ENCODE peak calls at places on chromosomes 4 and X, in five cellular contexts. W is transverse colon, J is IMR-90, D is right lobe of liver, Z is fibroblast of lung. F is an unnamed sample.

GRCh38 chr4:15714616-15715015 is 11.8 kb downstream of the BST1 start:
- DNase-seq in W (no peak), J (peak; percentile 42), D (no peak), Z (peak; percentile 80), F (no peak)

GRCh38 chr4:136751530-136751929 is 780.8 kb downstream of the PCDH18 start:
- DNase-seq in W (no peak), J (peak; percentile 19), D (no peak), Z (no peak), F (no peak)

GRCh38 chr4:81207793-81208192 is 7.2 kb downstream of the PRKG2 start:
- DNase-seq in W (no peak), J (peak; percentile 89), D (no peak), Z (peak; percentile 59), F (no peak)

GRCh38 chrX:151982217-151982616 is 7.7 kb upstream of the GABRE start:
- DNase-seq in W (no peak), J (peak; percentile 36), D (no peak), Z (peak; percentile 92), F (no peak)

GRCh38 chrX:110056419-110056818 is 53.5 kb downstream of the TMEM164 start:
- DNase-seq in W (no peak), J (no peak), D (no peak), Z (no peak), F (no peak)

GRCh38 chr4:118736867-118737266 is 51.7 kb downstream of the METTL14 start:
- DNase-seq in W (no peak), J (no peak), D (no peak), Z (no peak), F (no peak)

GRCh38 chr4:89257376-89257775 is 50.2 kb downstream of the GPRIN3 start:
- DNase-seq in W (no peak), J (no peak), D (no peak), Z (no peak), F (no peak)

GRCh38 chr4:158778712-158779111 is 9.9 kb downstream of the FNIP2 start:
- DNase-seq in W (peak; percentile 56), J (no peak), D (no peak), Z (peak; percentile 58), F (peak; percentile 57)

GRCh38 chrX:69264134-69264533 is 98.9 kb upstream of the PJA1 start:
- DNase-seq in W (no peak), J (no peak), D (no peak), Z (no peak), F (no peak)

GRCh38 chrX:150184487-150184886 is 178.6 kb upstream of the MAMLD1 start:
- DNase-seq in W (no peak), J (peak; percentile 36), D (no peak), Z (peak; percentile 43), F (no peak)

GRCh38 chrX:20418379-20418778 is 151.7 kb upstream of the RPS6KA3 start:
- DNase-seq in W (no peak), J (no peak), D (no peak), Z (no peak), F (no peak)

GRCh38 chr4:185304944-185305690 is 90.6 kb downstream of the LRP2BP start:
- DNase-seq in W (peak; percentile 16), J (peak; percentile 25), D (no peak), Z (peak; percentile 39), F (no peak)

GRCh38 chr4:8547108-8547911 is 32.9 kb upstream of the GPR78 start:
- DNase-seq in W (no peak), J (peak; percentile 51), D (no peak), Z (peak; percentile 67), F (no peak)

GRCh38 chr4:149194061-149194460 is 621.6 kb downstream of the IQCM start:
- DNase-seq in W (no peak), J (no peak), D (no peak), Z (no peak), F (no peak)

GRCh38 chr4:8685831-8686230 is 93.3 kb downstream of the CPZ start:
- DNase-seq in W (no peak), J (no peak), D (no peak), Z (no peak), F (no peak)

GRCh38 chr4:40550900-40551546 is 78.6 kb downstream of the RBM47 start:
- DNase-seq in W (peak; percentile 34), J (peak; percentile 52), D (no peak), Z (peak; percentile 49), F (no peak)

GRCh38 chr4:81827568-81828202 is 356.0 kb upstream of the RASGEF1B start:
- DNase-seq in W (no peak), J (no peak), D (no peak), Z (no peak), F (no peak)

GRCh38 chr4:125283702-125284279 is 31.0 kb upstream of the FAT4 start:
- DNase-seq in W (no peak), J (peak; percentile 51), D (no peak), Z (peak; percentile 31), F (no peak)

GRCh38 chr4:113548303-113548702 is 213.2 kb downstream of the CAMK2D start:
- DNase-seq in W (no peak), J (no peak), D (no peak), Z (no peak), F (no peak)

GRCh38 chr4:17418010-17418409 is 93.9 kb downstream of the QDPR start:
- DNase-seq in W (no peak), J (no peak), D (no peak), Z (no peak), F (no peak)

GRCh38 chr4:103111598-103111997 is 12.0 kb upstream of the BDH2 start:
- DNase-seq in W (no peak), J (no peak), D (no peak), Z (no peak), F (no peak)

GRCh38 chrX:100995469-100995868 is 26.0 kb downstream of the ARL13A start:
- DNase-seq in W (no peak), J (peak; percentile 93), D (no peak), Z (peak; percentile 91), F (no peak)

GRCh38 chr4:118879409-118879808 is 9.2 kb upstream of the SYNPO2 start:
- DNase-seq in W (no peak), J (no peak), D (no peak), Z (no peak), F (peak; percentile 28)

GRCh38 chr4:139189417-139189749 is 12.4 kb upstream of the ELF2 start:
- DNase-seq in W (no peak), J (no peak), D (no peak), Z (no peak), F (no peak)

GRCh38 chr4:53963786-53964185 is 100.6 kb downstream of the CHIC2 start:
- DNase-seq in W (no peak), J (no peak), D (no peak), Z (peak; percentile 17), F (no peak)

GRCh38 chrX:54817220-54817820 is 9.8 kb downstream of the MAGED2 start:
- DNase-seq in W (no peak), J (no peak), D (no peak), Z (no peak), F (no peak)

DNA sequence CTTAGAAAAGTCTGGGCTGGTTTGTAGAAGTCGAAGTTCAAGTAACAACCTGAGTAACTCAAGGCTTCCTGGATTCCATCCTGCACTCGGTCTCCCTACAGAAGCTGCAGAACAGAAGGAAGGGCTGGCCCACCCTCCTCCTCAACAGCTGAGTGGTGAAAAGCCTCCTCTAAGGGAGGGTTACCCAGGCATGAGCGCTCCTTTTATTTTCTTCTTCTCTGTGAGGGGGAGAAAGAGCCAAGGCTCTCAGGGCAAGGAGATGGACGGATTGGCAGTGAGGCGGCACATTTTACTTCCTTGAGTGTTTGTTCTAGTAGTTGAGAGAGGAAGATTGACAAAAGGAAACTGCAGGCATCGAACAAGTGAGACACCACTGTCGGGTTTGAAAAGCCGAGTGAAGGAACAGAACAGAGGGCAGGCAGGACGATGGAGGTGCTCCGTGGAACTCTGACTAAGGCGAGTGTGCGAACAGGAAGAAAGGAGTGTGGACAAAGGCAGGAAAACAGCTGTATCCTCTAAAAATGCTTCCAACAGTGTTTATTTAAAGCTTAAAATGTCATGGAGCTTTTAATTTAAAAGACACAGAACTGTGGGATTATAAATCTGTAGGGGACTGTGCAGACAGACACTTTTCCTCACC is 38.4 kb upstream of the STS start:
- DNase-seq in W (no peak), J (no peak), D (no peak), Z (peak; percentile 11), F (no peak)
- H3K4me3 ChIP-seq in W (no peak overlapping the region), J (no peak overlapping the region), D (no peak overlapping the region), Z (no peak overlapping the region), F (no peak overlapping the region)

DNA sequence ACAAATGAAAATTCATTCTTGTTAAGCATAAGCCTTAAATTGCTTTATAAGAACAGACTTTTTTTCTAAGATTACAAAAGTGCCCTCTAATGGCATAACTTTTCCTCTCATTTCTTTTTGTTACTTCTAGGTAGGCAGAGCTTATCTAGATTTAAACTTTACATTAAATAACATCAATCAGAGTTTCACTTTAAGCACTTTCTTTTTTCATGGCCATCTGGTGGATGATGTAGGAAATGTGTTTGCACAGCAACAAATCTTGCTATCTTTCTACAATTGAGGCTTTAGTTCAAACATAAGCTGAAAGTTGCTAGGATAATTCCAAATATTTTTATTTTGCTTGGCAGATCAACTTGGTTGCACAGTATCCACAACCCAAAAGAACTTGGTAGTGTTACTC is 22.1 kb downstream of the NDNF start:
- DNase-seq in W (no peak), J (no peak), D (no peak), Z (peak; percentile 4), F (no peak)
- TF ChIP-seq CTCF in W (peak; percentile 25), J (peak; percentile 29), D (peak; percentile 23), Z (peak; percentile 31), F (peak; percentile 30)

DNA sequence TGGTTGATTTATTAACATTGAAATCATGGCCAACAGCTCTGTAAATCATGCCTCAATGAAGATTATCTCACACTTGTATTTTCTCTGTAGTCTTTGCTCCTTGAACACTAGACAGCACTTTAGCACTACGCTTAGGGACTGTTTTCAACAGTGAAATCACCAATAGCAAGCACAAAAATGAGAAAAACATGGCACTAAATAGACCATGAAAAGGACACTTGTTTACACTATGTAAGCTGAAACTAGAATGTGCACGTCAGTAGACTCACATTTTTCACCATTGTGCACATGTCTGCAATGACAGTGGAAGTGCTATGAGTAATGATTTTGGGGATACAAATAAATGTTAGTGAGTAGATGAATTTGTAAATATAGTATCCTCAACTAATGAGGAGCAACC is 3.1 kb downstream of the BMP2K start:
- DNase-seq in W (no peak), J (peak; percentile 26), D (no peak), Z (peak; percentile 51), F (no peak)
- H3K4me3 ChIP-seq in W (no peak overlapping the region), J (no peak overlapping the region), D (no peak overlapping the region), Z (peak overlapping the region; percentile 49), F (no peak overlapping the region)

GRCh38 chr4:6092971-6093370 is 74.7 kb upstream of the C4orf50 start:
- DNase-seq in W (no peak), J (no peak), D (no peak), Z (no peak), F (no peak)

GRCh38 chr4:6093671-6094070 is 75.4 kb upstream of the C4orf50 start:
- DNase-seq in W (no peak), J (no peak), D (no peak), Z (no peak), F (no peak)

GRCh38 chr4:6095897-6096296 is 77.7 kb upstream of the C4orf50 start:
- DNase-seq in W (no peak), J (no peak), D (no peak), Z (no peak), F (no peak)

GRCh38 chr4:6095023-6095817 is 77.0 kb upstream of the C4orf50 start:
- DNase-seq in W (no peak), J (peak; percentile 4), D (no peak), Z (peak; percentile 6), F (no peak)

DNA sequence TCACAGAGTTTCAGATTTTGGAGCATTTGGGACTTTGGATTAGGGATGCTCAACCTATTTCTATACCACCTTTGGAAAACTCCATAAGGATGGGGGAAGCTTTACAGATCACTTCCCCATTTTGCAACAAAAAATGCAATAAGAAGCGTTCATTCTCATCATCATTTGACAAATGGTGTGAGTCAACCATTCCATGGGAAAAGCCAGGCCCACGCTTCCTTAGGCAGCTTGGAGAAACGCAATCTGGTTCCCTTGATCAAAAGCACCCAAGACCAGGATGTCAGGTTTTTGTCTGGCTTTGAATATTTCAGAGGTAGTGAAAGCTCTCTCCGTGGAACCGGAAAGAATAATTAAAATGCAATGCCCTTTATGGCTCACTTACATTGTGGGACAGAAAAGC is 79.3 kb upstream of the C4orf50 start:
- DNase-seq in W (no peak), J (no peak), D (no peak), Z (no peak), F (no peak)
- TF ChIP-seq CTCF in W (no peak), J (no peak), D (no peak), Z (no peak), F (no peak)

F was measured in left lung.